ENCODE peak calls at places on chromosome 16, in five cellular contexts. One of them, this sample, is unnamed.

GRCh38 chr16:69166221-69166833 is 20.6 kb upstream of the SNTB2 start:
- DNase-seq in RWPE1: no peak
- DNase-seq in activated T-helper 1 cell treated with anti-CD3 and anti-CD28 coated beads, Interleukin-12 subunit alpha, Interleukin-12 subunit beta, Interleukin-2, Interleukin-4 antibody, amounts not matched to agents 30 ng/mL and 10 ng/mL and 1 ng/mL, durations not matched to agents 14 hours and 24 hours and 36 hours: peak
- DNase-seq in retina: no peak
- DNase-seq in A172: peak
- DNase-seq in this sample: no peak

GRCh38 chr16:81445926-81446317 is 1.3 kb downstream of the CMIP start:
- DNase-seq in RWPE1: no peak
- DNase-seq in activated T-helper 1 cell treated with anti-CD3 and anti-CD28 coated beads, Interleukin-12 subunit alpha, Interleukin-12 subunit beta, Interleukin-2, Interleukin-4 antibody, amounts not matched to agents 30 ng/mL and 10 ng/mL and 1 ng/mL, durations not matched to agents 14 hours and 24 hours and 36 hours: no peak
- DNase-seq in retina: peak
- DNase-seq in A172: no peak
- DNase-seq in this sample: no peak

GRCh38 chr16:4401094-4401501 is 15.3 kb downstream of the CORO7 start:
- DNase-seq in RWPE1: no peak
- DNase-seq in activated T-helper 1 cell treated with anti-CD3 and anti-CD28 coated beads, Interleukin-12 subunit alpha, Interleukin-12 subunit beta, Interleukin-2, Interleukin-4 antibody, amounts not matched to agents 30 ng/mL and 10 ng/mL and 1 ng/mL, durations not matched to agents 14 hours and 24 hours and 36 hours: no peak
- DNase-seq in retina: no peak
- DNase-seq in A172: no peak
- DNase-seq in this sample: no peak

GRCh38 chr16:6016530-6017184 is 919.1 kb upstream of the EEF2KMT start:
- DNase-seq in RWPE1: peak
- DNase-seq in activated T-helper 1 cell treated with anti-CD3 and anti-CD28 coated beads, Interleukin-12 subunit alpha, Interleukin-12 subunit beta, Interleukin-2, Interleukin-4 antibody, amounts not matched to agents 30 ng/mL and 10 ng/mL and 1 ng/mL, durations not matched to agents 14 hours and 24 hours and 36 hours: no peak
- DNase-seq in retina: peak
- DNase-seq in A172: peak
- DNase-seq in this sample: peak

GRCh38 chr16:86016201-86016965 is 117.4 kb downstream of the IRF8 start:
- DNase-seq in RWPE1: peak
- DNase-seq in activated T-helper 1 cell treated with anti-CD3 and anti-CD28 coated beads, Interleukin-12 subunit alpha, Interleukin-12 subunit beta, Interleukin-2, Interleukin-4 antibody, amounts not matched to agents 30 ng/mL and 10 ng/mL and 1 ng/mL, durations not matched to agents 14 hours and 24 hours and 36 hours: peak
- DNase-seq in retina: peak
- DNase-seq in A172: peak
- DNase-seq in this sample: peak

GRCh38 chr16:35599429-35600165 is 2140.2 kb downstream of the TP53TG3F start:
- DNase-seq in RWPE1: no peak
- DNase-seq in activated T-helper 1 cell treated with anti-CD3 and anti-CD28 coated beads, Interleukin-12 subunit alpha, Interleukin-12 subunit beta, Interleukin-2, Interleukin-4 antibody, amounts not matched to agents 30 ng/mL and 10 ng/mL and 1 ng/mL, durations not matched to agents 14 hours and 24 hours and 36 hours: no peak
- DNase-seq in retina: no peak
- DNase-seq in A172: no peak
- DNase-seq in this sample: no peak

GRCh38 chr16:74024997-74025396 is 271.6 kb upstream of the PSMD7 start:
- DNase-seq in RWPE1: no peak
- DNase-seq in activated T-helper 1 cell treated with anti-CD3 and anti-CD28 coated beads, Interleukin-12 subunit alpha, Interleukin-12 subunit beta, Interleukin-2, Interleukin-4 antibody, amounts not matched to agents 30 ng/mL and 10 ng/mL and 1 ng/mL, durations not matched to agents 14 hours and 24 hours and 36 hours: no peak
- DNase-seq in retina: no peak
- DNase-seq in A172: no peak
- DNase-seq in this sample: no peak

GRCh38 chr16:85202631-85203461 is 90.6 kb upstream of the CIBAR2 start:
- DNase-seq in RWPE1: no peak
- DNase-seq in activated T-helper 1 cell treated with anti-CD3 and anti-CD28 coated beads, Interleukin-12 subunit alpha, Interleukin-12 subunit beta, Interleukin-2, Interleukin-4 antibody, amounts not matched to agents 30 ng/mL and 10 ng/mL and 1 ng/mL, durations not matched to agents 14 hours and 24 hours and 36 hours: no peak
- DNase-seq in retina: peak
- DNase-seq in A172: no peak
- DNase-seq in this sample: peak

This sample was measured in ecto neural progenitor cell.